ENCODE peak calls at places on chromosome 21, in seven cellular contexts. H is HCT116, G is Peyer's patch, F is lower lobe of right lung, E is dorsolateral prefrontal cortex, S is OCI-LY7, N is H9. A is an unnamed sample.

GRCh38 chr21:34703566-34703965 is 34.8 kb downstream of the CLIC6 start:
- DNase-seq in H (no peak), G (no peak), F (no peak), E (no peak), S (no peak), N (no peak), A (no peak)

GRCh38 chr21:28272272-28272992 is 720.2 kb downstream of the LTN1 start:
- DNase-seq in H (no peak), G (no peak), F (no peak), E (no peak), S (no peak), N (no peak), A (no peak)

GRCh38 chr21:36297555-36297937 is 22.5 kb upstream of the MORC3 start:
- DNase-seq in H (no peak), G (no peak), F (no peak), E (no peak), S (no peak), N (no peak), A (no peak)

GRCh38 chr21:45094412-45094811 is 20.0 kb downstream of the ADARB1 start:
- DNase-seq in H (no peak), G (no peak), F (no peak), E (no peak), S (no peak), N (no peak), A (no peak)

GRCh38 chr21:45620201-45620600 is 23.3 kb upstream of the PCBP3 start:
- DNase-seq in H (no peak), G (peak), F (no peak), E (no peak), S (no peak), N (no peak), A (no peak)

GRCh38 chr21:41068411-41069304 is 99.3 kb upstream of the BACE2 start:
- DNase-seq in H (peak), G (peak), F (peak), E (peak), S (peak), N (peak), A (peak)

GRCh38 chr21:16124397-16125130 is 394.8 kb downstream of the USP25 start:
- DNase-seq in H (no peak), G (no peak), F (no peak), E (no peak), S (no peak), N (no peak), A (no peak)

GRCh38 chr21:29217818-29218252 is 80.9 kb upstream of the BACH1 start:
- DNase-seq in H (peak), G (no peak), F (no peak), E (no peak), S (no peak), N (no peak), A (no peak)

GRCh38 chr21:21458124-21458631 is 460.0 kb downstream of the NCAM2 start:
- DNase-seq in H (no peak), G (no peak), F (no peak), E (no peak), S (no peak), N (peak), A (no peak)

GRCh38 chr21:45478115-45478801 is 64.0 kb downstream of the SLC19A1 start:
- DNase-seq in H (peak), G (peak), F (peak), E (peak), S (peak), N (peak), A (no peak)

GRCh38 chr21:29196021-29196663 is 65.7 kb downstream of the MAP3K7CL start:
- DNase-seq in H (peak), G (no peak), F (peak), E (peak), S (peak), N (no peak), A (peak)

GRCh38 chr21:16838330-16838729 is 674.5 kb upstream of the CXADR start:
- DNase-seq in H (no peak), G (no peak), F (no peak), E (no peak), S (no peak), N (no peak), A (no peak)

GRCh38 chr21:46109251-46110221 is 11.6 kb downstream of the COL6A2 start:
- DNase-seq in H (no peak), G (peak), F (no peak), E (peak), S (no peak), N (peak), A (no peak)

GRCh38 chr21:37762606-37763005 is 153.7 kb downstream of the KCNJ6 start:
- DNase-seq in H (no peak), G (no peak), F (no peak), E (no peak), S (no peak), N (no peak), A (no peak)

GRCh38 chr21:37061926-37062591 is 10.8 kb downstream of the PIGP start:
- DNase-seq in H (no peak), G (no peak), F (no peak), E (no peak), S (peak), N (no peak), A (no peak)

GRCh38 chr21:44800103-44800502 is 1.5 kb downstream of the UBE2G2 start:
- DNase-seq in H (no peak), G (no peak), F (no peak), E (no peak), S (peak), N (no peak), A (no peak)

GRCh38 chr21:17463441-17463840 is 49.4 kb upstream of the CXADR start:
- DNase-seq in H (no peak), G (no peak), F (no peak), E (peak), S (no peak), N (no peak), A (no peak)

GRCh38 chr21:29114765-29115164 is 15.7 kb upstream of the MAP3K7CL start:
- DNase-seq in H (peak), G (no peak), F (no peak), E (no peak), S (no peak), N (no peak), A (no peak)

GRCh38 chr21:17660862-17661261 is 48.2 kb upstream of the BTG3 start:
- DNase-seq in H (no peak), G (no peak), F (peak), E (peak), S (no peak), N (no peak), A (no peak)

GRCh38 chr21:25639167-25639921 is at the start of gene JAM2:
- DNase-seq in H (no peak), G (peak), F (peak), E (peak), S (peak), N (peak), A (peak)

GRCh38 chr21:45401916-45402900 is 2.8 kb upstream of the COL18A1 start:
- DNase-seq in H (no peak), G (no peak), F (peak), E (no peak), S (no peak), N (no peak), A (no peak)

GRCh38 chr21:45545236-45545570 is 3.0 kb upstream of the SLC19A1 start:
- DNase-seq in H (no peak), G (no peak), F (peak), E (no peak), S (no peak), N (no peak), A (no peak)

GRCh38 chr21:45831991-45832740 is 149.4 kb upstream of the COL6A1 start:
- DNase-seq in H (no peak), G (no peak), F (no peak), E (no peak), S (no peak), N (no peak), A (no peak)

GRCh38 chr21:21188513-21189188 is 190.4 kb downstream of the NCAM2 start:
- DNase-seq in H (no peak), G (no peak), F (no peak), E (no peak), S (no peak), N (no peak), A (no peak)

GRCh38 chr21:16117331-16117730 is 387.5 kb downstream of the USP25 start:
- DNase-seq in H (no peak), G (no peak), F (no peak), E (no peak), S (no peak), N (no peak), A (no peak)

DNA sequence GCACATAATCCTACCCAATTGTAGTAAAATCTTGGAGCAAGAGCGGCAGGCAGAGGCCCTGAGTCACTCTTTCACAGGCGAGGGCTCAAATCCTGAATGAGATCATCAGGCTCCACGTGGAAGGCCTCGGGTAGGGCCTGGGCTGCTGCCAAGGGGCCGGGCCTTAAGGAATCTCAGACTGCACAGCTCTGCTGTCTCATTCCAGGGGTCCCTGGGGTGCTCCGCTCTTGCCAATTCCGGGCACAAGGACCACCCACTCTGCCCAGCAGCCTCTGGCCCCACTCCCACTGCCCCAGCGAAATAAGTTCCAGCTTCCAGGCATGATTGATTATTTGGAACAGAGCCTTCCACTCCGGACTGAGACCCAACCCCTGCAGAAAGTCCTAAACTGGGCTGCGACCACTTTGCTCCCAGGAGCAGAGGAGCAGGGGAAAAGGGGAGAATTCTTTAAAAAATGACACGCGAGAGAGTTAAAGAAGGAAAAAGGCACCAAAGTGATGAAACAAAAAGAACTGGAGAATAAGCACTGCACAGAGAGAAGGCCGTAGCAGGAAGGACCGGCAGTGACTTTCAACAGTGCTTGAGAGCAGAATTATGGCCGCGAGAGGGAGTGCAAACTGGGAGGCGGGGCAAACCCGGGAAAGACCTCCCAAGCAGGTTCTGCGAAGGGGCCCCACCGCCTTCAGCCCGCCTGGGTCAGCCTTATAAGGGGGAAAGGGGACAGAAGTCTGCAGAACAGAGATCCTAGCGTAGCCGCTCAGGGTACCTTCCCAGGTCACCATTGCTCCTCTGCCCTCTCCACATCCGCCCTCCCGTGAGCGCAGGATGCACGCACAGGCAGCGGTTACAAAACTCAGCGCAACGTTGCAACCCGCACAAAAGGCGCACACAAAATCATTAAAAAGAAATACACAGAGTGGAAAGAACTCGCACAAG is 2.0 kb downstream of the ADAMTS1 start:
- DNase-seq in H (no peak), G (peak), F (peak), E (peak), S (no peak), N (peak), A (no peak)
- TF ChIP-seq CTCF in H (no peak), G (no peak), F (peak), E (peak), S (no peak), N (peak), A (no peak)

GRCh38 chr21:42538479-42539275 is 25.0 kb downstream of the SLC37A1 start:
- DNase-seq in H (no peak), G (peak), F (no peak), E (no peak), S (peak), N (no peak), A (no peak)
- TF ChIP-seq CTCF in H (no peak), G (no peak), F (no peak), E (no peak), S (peak), N (no peak), A (no peak)

GRCh38 chr21:33158654-33159053 is 71.1 kb upstream of the IFNAR2 start:
- DNase-seq in H (no peak), G (no peak), F (no peak), E (no peak), S (no peak), N (no peak), A (no peak)
- TF ChIP-seq CTCF in H (no peak), G (no peak), F (no peak), E (no peak), S (no peak), N (no peak), A (no peak)

GRCh38 chr21:14306143-14306907 is 76.6 kb downstream of the HSPA13 start:
- DNase-seq in H (no peak), G (no peak), F (no peak), E (no peak), S (peak), N (no peak), A (no peak)
- TF ChIP-seq CTCF in H (no peak), G (peak), F (no peak), E (peak), S (peak), N (peak), A (no peak)

GRCh38 chr21:30680586-30680985 is 37.9 kb downstream of the KRTAP20-3 start:
- DNase-seq in H (no peak), G (no peak), F (no peak), E (no peak), S (no peak), N (no peak), A (no peak)
- TF ChIP-seq CTCF in H (no peak), G (no peak), F (no peak), E (no peak), S (no peak), N (no peak), A (no peak)

GRCh38 chr21:30408782-30409494 is 13.1 kb downstream of the KRTAP13-1 start:
- DNase-seq in H (peak), G (no peak), F (peak), E (no peak), S (no peak), N (peak), A (no peak)
- TF ChIP-seq CTCF in H (no peak), G (peak), F (peak), E (no peak), S (peak), N (peak), A (peak)

DNA sequence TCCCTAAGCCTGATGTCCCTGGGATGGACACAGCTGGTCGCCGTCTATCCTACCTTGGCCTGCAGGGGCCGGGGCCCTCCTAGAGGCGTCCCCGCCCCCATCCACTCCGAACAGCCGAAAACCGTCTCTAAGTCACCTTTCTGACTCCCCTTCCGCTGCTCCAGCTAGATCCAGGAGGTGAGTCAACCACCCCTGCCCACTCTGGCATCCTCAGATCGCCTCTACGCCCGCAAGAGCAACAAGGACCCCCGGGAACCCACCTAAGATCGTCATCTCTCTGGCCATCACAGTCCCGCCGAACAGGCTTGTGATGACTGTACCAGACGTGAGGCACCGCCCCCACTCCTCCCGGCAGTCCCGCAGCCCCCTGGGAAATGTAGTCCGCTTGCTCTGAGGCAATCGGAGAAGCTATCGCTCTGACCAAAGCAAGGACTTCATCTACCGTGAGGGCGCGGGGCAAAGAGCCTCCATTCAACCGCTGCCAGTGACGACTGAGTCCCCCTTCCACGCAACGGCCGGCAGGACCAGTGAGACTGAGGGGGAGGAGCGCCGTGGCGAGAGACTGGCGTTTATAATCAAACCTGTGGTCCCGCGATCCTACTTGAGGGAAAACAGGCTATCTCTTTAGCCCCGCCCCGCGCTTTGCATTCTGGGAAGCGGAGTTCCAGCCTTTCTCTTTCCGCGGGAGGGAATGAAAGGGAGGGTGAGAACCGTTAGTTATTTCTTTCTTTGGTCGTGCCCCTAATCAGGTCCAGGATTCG is at the start of gene HSPA13:
- DNase-seq in H (peak), G (peak), F (peak), E (peak), S (peak), N (peak), A (peak)
- TF ChIP-seq CTCF in H (no peak), G (no peak), F (no peak), E (no peak), S (no peak), N (peak), A (no peak)

GRCh38 chr21:14863745-14864210 is 201.0 kb downstream of the NRIP1 start:
- DNase-seq in H (no peak), G (no peak), F (no peak), E (no peak), S (no peak), N (no peak), A (no peak)

GRCh38 chr21:14864211-14865021 is 200.4 kb downstream of the NRIP1 start:
- DNase-seq in H (no peak), G (peak), F (peak), E (peak), S (peak), N (peak), A (peak)

GRCh38 chr21:14866859-14867560 is 197.8 kb downstream of the NRIP1 start:
- DNase-seq in H (no peak), G (no peak), F (no peak), E (no peak), S (no peak), N (no peak), A (no peak)

GRCh38 chr21:14858309-14858708 is 206.5 kb downstream of the NRIP1 start:
- DNase-seq in H (no peak), G (no peak), F (no peak), E (no peak), S (no peak), N (no peak), A (no peak)

GRCh38 chr21:14862794-14863720 is 201.7 kb downstream of the NRIP1 start:
- DNase-seq in H (no peak), G (no peak), F (no peak), E (no peak), S (peak), N (no peak), A (no peak)
- TF ChIP-seq CTCF in H (peak), G (peak), F (peak), E (peak), S (peak), N (peak), A (peak)

GRCh38 chr21:39155578-39155977 is 27.7 kb downstream of the PSMG1 start:
- DNase-seq in H (no peak), G (no peak), F (no peak), E (no peak), S (no peak), N (no peak), A (no peak)
- TF ChIP-seq CTCF in H (no peak), G (no peak), F (no peak), E (no peak), S (no peak), N (no peak), A (no peak)

DNA sequence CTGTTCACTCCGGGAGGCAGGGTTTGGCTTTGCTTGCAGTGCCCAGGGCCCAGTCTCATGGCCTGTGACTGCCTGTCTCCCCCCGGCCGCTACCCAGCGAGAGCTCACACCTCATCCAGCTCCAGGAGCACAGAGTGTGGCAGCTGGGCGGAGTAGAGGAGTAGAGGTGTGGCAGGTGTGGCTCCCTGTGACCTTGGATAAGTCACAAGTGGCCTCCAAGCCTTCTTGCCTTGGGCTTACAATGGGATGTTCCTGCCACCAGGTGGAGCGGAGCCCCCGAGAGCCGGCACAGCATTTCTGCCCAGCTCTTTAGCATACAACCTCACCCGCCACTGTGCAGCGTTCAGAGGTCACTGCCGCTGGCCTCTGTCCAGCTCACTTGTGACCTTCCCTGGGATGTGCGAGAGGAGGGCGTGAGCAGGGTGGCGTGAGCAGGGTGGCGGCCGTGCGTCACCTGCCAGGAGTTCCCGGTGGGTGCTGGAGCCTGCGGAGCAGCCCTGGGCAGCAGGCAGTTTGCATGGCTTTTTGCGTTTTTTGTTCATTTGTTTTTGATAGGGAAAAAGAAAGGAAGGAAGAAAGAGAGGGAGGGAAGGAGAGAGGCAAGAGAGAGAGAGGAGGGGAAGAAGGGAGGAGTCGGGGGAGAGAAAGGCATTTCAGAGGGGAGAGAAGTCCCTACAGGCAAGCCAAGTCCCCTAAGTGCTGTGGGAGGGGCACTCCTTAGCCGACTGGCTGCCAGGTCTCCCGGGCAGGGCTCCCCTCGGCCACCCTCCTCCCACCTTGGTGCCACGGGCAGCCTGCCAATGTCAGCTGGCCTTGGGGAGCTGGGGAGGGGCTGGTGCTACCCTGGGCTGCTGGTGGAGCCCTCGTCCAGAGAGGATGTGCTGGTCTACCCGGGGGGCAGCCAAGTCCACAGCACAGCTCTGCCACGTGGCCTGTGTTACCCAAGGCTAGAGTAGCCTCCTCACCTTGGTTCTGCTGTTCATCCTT is 42.6 kb downstream of the CRYAA start:
- DNase-seq in H (peak), G (peak), F (peak), E (no peak), S (peak), N (peak), A (no peak)
- TF ChIP-seq CTCF in H (peak), G (peak), F (peak), E (peak), S (peak), N (peak), A (no peak)